ENCODE peak calls at places on chromosomes 5 and 9, in five cellular contexts. One of them, this sample, is unnamed.

GRCh38 chr5:137896560-137896959 is 7.3 kb downstream of the PKD2L2 start:
- DNase-seq in AG09309: no peak
- DNase-seq in right atrium auricular region: no peak
- DNase-seq in transverse colon: no peak
- DNase-seq in foreskin keratinocyte: no peak
- DNase-seq in this sample: peak

GRCh38 chr5:151864349-151864748 is 60.3 kb downstream of the GLRA1 start:
- DNase-seq in AG09309: no peak
- DNase-seq in right atrium auricular region: no peak
- DNase-seq in transverse colon: no peak
- DNase-seq in foreskin keratinocyte: no peak
- DNase-seq in this sample: no peak

GRCh38 chr5:29040404-29040803 is 2002.0 kb upstream of the CDH9 start:
- DNase-seq in AG09309: no peak
- DNase-seq in right atrium auricular region: no peak
- DNase-seq in transverse colon: no peak
- DNase-seq in foreskin keratinocyte: no peak
- DNase-seq in this sample: no peak

GRCh38 chr9:98285446-98285845 is 30.0 kb upstream of the TBC1D2 start:
- DNase-seq in AG09309: no peak
- DNase-seq in right atrium auricular region: no peak
- DNase-seq in transverse colon: no peak
- DNase-seq in foreskin keratinocyte: no peak
- DNase-seq in this sample: no peak

GRCh38 chr5:88519066-88519465 is 250.4 kb upstream of the TMEM161B start:
- DNase-seq in AG09309: no peak
- DNase-seq in right atrium auricular region: no peak
- DNase-seq in transverse colon: no peak
- DNase-seq in foreskin keratinocyte: no peak
- DNase-seq in this sample: no peak

GRCh38 chr5:124658867-124659557 is 87.4 kb downstream of the ZNF608 start:
- DNase-seq in AG09309: no peak
- DNase-seq in right atrium auricular region: no peak
- DNase-seq in transverse colon: no peak
- DNase-seq in foreskin keratinocyte: no peak
- DNase-seq in this sample: no peak

GRCh38 chr9:121837113-121838010 is 185.9 kb downstream of the DAB2IP start:
- DNase-seq in AG09309: no peak
- DNase-seq in right atrium auricular region: no peak
- DNase-seq in transverse colon: no peak
- DNase-seq in foreskin keratinocyte: no peak
- DNase-seq in this sample: no peak

GRCh38 chr5:1832511-1833250 is 31.5 kb downstream of the NDUFS6 start:
- DNase-seq in AG09309: no peak
- DNase-seq in right atrium auricular region: no peak
- DNase-seq in transverse colon: no peak
- DNase-seq in foreskin keratinocyte: no peak
- DNase-seq in this sample: no peak

GRCh38 chr9:78298046-78298511 is 1.2 kb downstream of the PSAT1 start:
- DNase-seq in AG09309: no peak
- DNase-seq in right atrium auricular region: peak
- DNase-seq in transverse colon: no peak
- DNase-seq in foreskin keratinocyte: no peak
- DNase-seq in this sample: no peak

GRCh38 chr5:17238521-17239041 is 21.1 kb downstream of the BASP1 start:
- DNase-seq in AG09309: no peak
- DNase-seq in right atrium auricular region: no peak
- DNase-seq in transverse colon: no peak
- DNase-seq in foreskin keratinocyte: peak
- DNase-seq in this sample: no peak

GRCh38 chr5:113294341-113295110 is 140.3 kb downstream of the TSSK1B start:
- DNase-seq in AG09309: peak
- DNase-seq in right atrium auricular region: peak
- DNase-seq in transverse colon: peak
- DNase-seq in foreskin keratinocyte: peak
- DNase-seq in this sample: peak

GRCh38 chr9:131724678-131725077 is 15.2 kb downstream of the RAPGEF1 start:
- DNase-seq in AG09309: no peak
- DNase-seq in right atrium auricular region: no peak
- DNase-seq in transverse colon: no peak
- DNase-seq in foreskin keratinocyte: no peak
- DNase-seq in this sample: no peak

GRCh38 chr9:32584784-32585183 is 11.8 kb upstream of the NDUFB6 start:
- DNase-seq in AG09309: no peak
- DNase-seq in right atrium auricular region: no peak
- DNase-seq in transverse colon: no peak
- DNase-seq in foreskin keratinocyte: peak
- DNase-seq in this sample: no peak

GRCh38 chr5:9173281-9174048 is 372.4 kb downstream of the SEMA5A start:
- DNase-seq in AG09309: peak
- DNase-seq in right atrium auricular region: no peak
- DNase-seq in transverse colon: no peak
- DNase-seq in foreskin keratinocyte: peak
- DNase-seq in this sample: no peak

GRCh38 chr5:99320461-99320860 is 391.7 kb upstream of the CHD1 start:
- DNase-seq in AG09309: no peak
- DNase-seq in right atrium auricular region: no peak
- DNase-seq in transverse colon: no peak
- DNase-seq in foreskin keratinocyte: peak
- DNase-seq in this sample: peak

GRCh38 chr9:114893622-114894021 is 36.8 kb downstream of the TNFSF8 start:
- DNase-seq in AG09309: no peak
- DNase-seq in right atrium auricular region: no peak
- DNase-seq in transverse colon: no peak
- DNase-seq in foreskin keratinocyte: peak
- DNase-seq in this sample: no peak

GRCh38 chr9:72473474-72474241 is 47.8 kb upstream of the TMC1 start:
- DNase-seq in AG09309: no peak
- DNase-seq in right atrium auricular region: no peak
- DNase-seq in transverse colon: no peak
- DNase-seq in foreskin keratinocyte: peak
- DNase-seq in this sample: no peak

GRCh38 chr9:94826644-94827410 is 100.3 kb downstream of the AOPEP start:
- DNase-seq in AG09309: no peak
- DNase-seq in right atrium auricular region: no peak
- DNase-seq in transverse colon: no peak
- DNase-seq in foreskin keratinocyte: no peak
- DNase-seq in this sample: no peak
- TF ChIP-seq CTCF in AG09309: no peak
- TF ChIP-seq CTCF in right atrium auricular region: no peak
- TF ChIP-seq CTCF in transverse colon: no peak
- TF ChIP-seq CTCF in foreskin keratinocyte: no peak
- TF ChIP-seq CTCF in this sample: no peak

DNA sequence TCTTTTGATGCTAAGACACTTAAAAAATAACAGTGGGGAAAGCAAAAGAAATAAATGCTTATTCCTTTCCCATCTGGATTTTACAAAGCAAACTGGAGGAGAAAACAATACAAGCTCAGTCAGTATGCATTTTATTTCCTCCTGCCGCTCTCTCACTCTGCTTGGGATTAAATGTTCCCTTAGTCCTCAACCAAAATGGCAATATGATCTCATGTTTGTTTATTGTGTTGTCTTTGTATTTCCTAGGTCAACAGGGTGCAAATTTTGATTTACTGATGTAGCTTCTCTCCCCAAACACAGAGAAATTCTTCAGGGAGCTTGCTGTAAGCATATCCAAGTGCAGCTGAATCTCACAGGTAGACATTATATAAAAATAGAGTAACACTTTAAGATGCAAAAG is 92.1 kb upstream of the ERBIN start:
- DNase-seq in AG09309: no peak
- DNase-seq in right atrium auricular region: no peak
- DNase-seq in transverse colon: no peak
- DNase-seq in foreskin keratinocyte: no peak
- DNase-seq in this sample: no peak
- TF ChIP-seq CTCF in AG09309: no peak
- TF ChIP-seq CTCF in right atrium auricular region: no peak
- TF ChIP-seq CTCF in transverse colon: no peak
- TF ChIP-seq CTCF in foreskin keratinocyte: no peak
- TF ChIP-seq CTCF in this sample: no peak

DNA sequence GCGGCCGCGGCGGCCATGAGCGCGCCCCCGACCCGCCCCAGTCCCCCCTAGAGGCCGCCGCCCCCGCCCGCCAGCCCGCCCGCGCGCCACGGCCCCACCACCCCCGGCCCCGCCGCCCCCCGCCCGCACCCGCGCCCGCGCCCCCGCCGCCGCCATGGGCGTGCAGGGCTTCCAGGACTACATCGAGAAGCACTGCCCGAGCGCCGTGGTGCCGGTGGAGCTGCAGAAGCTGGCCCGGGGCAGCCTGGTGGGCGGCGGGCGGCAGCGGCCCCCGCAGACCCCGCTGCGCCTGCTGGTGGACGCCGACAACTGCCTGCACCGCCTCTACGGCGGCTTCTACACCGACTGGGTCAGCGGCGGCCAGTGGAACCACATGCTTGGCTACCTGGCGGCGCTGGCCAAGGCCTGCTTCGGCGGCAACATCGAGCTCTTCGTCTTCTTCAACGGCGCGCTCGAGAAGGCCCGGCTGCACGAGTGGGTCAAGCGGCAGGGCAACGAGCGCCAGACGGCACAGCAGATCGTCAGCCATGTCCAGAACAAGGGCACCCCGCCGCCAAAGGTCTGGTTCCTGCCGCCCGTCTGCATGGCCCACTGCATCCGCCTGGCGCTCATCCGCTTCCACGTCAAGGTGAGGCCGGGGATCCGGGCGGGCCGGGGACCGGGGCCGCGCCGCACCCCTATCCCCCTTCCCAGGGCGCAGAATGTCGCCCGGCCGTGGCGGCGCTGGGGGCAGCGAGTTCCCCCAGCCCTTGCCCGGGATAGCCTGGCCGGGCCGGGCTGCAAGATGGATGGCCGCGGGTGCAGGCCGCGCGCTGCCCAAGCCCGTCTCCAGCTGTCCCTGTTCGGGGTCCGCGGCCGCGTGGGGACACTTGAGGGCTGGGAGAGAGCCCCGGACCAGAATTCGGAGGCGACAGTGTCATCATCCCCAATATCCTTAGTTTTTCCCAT is 551 bp downstream of the FAM120A start:
- DNase-seq in AG09309: no peak
- DNase-seq in right atrium auricular region: peak
- DNase-seq in transverse colon: peak
- DNase-seq in foreskin keratinocyte: peak
- DNase-seq in this sample: peak
- TF ChIP-seq CTCF in AG09309: no peak
- TF ChIP-seq CTCF in right atrium auricular region: no peak
- TF ChIP-seq CTCF in transverse colon: peak
- TF ChIP-seq CTCF in foreskin keratinocyte: no peak
- TF ChIP-seq CTCF in this sample: no peak

GRCh38 chr5:60927450-60927849 is 17.4 kb downstream of the ERCC8 start:
- DNase-seq in AG09309: no peak
- DNase-seq in right atrium auricular region: no peak
- DNase-seq in transverse colon: no peak
- DNase-seq in foreskin keratinocyte: no peak
- DNase-seq in this sample: no peak

GRCh38 chr5:60929024-60929423 is 15.8 kb downstream of the ERCC8 start:
- DNase-seq in AG09309: no peak
- DNase-seq in right atrium auricular region: no peak
- DNase-seq in transverse colon: no peak
- DNase-seq in foreskin keratinocyte: no peak
- DNase-seq in this sample: no peak
- TF ChIP-seq CTCF in AG09309: no peak
- TF ChIP-seq CTCF in right atrium auricular region: no peak
- TF ChIP-seq CTCF in transverse colon: no peak
- TF ChIP-seq CTCF in foreskin keratinocyte: peak
- TF ChIP-seq CTCF in this sample: peak

DNA sequence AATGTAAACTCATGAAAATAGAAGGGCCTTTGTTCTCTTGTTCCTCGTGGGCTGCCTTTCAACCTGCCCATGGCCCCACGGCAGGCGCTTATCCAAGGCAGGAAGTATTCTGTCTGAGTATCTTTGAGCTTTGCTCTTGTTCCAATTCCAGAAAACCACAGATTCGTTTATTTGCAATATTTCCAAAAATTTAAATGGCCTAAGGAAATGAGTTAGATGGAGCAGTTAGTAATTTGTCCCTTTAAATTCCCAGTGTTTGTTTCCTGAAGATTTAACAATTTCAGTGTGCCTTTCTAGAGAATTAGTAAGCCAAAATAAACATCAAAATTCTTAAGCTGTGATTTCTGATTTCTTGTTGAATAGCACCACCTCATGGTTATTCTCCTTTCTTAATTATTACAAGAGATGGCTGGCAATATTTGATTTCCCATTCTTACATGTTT is 299.4 kb upstream of the RASA1 start:
- DNase-seq in AG09309: peak
- DNase-seq in right atrium auricular region: no peak
- DNase-seq in transverse colon: no peak
- DNase-seq in foreskin keratinocyte: peak
- DNase-seq in this sample: peak
- TF ChIP-seq CTCF in AG09309: peak
- TF ChIP-seq CTCF in right atrium auricular region: no peak
- TF ChIP-seq CTCF in transverse colon: peak
- TF ChIP-seq CTCF in foreskin keratinocyte: peak
- TF ChIP-seq CTCF in this sample: no peak

GRCh38 chr9:92808726-92809451 is 44.3 kb upstream of the BICD2 start:
- DNase-seq in AG09309: peak
- DNase-seq in right atrium auricular region: no peak
- DNase-seq in transverse colon: peak
- DNase-seq in foreskin keratinocyte: peak
- DNase-seq in this sample: peak
- TF ChIP-seq CTCF in AG09309: peak
- TF ChIP-seq CTCF in right atrium auricular region: no peak
- TF ChIP-seq CTCF in transverse colon: no peak
- TF ChIP-seq CTCF in foreskin keratinocyte: peak
- TF ChIP-seq CTCF in this sample: no peak

GRCh38 chr5:52582313-52582712 is 205.4 kb upstream of the ITGA1 start:
- DNase-seq in AG09309: no peak
- DNase-seq in right atrium auricular region: no peak
- DNase-seq in transverse colon: no peak
- DNase-seq in foreskin keratinocyte: no peak
- DNase-seq in this sample: no peak
- TF ChIP-seq CTCF in AG09309: peak
- TF ChIP-seq CTCF in right atrium auricular region: no peak
- TF ChIP-seq CTCF in transverse colon: no peak
- TF ChIP-seq CTCF in foreskin keratinocyte: no peak
- TF ChIP-seq CTCF in this sample: no peak